ENCODE peak calls at places on chromosomes 2 and 18, in four cellular contexts. Q is stimulated activated CD8-positive, alpha-beta memory T cell treated with anti-CD3 and anti-CD28 coated beads, Interleukin-15, amount 100 ng/mL, for 24 hours; K is HEK293T; I is NCI-H1105. V is an unnamed sample.

GRCh38 chr18:31661965-31662364 is 22.4 kb downstream of the B4GALT6 start:
- DNase-seq in Q (no peak), K (no peak), I (no peak), V (no peak)

GRCh38 chr18:44602845-44603244 is 77.8 kb upstream of the SETBP1 start:
- DNase-seq in Q (no peak), I (no peak), K (no peak), V (no peak)

GRCh38 chr2:102030855-102031527 is 39.2 kb downstream of the IL1R2 start:
- DNase-seq in K (no peak), I (no peak), Q (no peak), V (peak)

GRCh38 chr2:26890341-26891000 is 42.5 kb downstream of the DPYSL5 start:
- DNase-seq in Q (no peak), I (no peak), K (no peak), V (no peak)

GRCh38 chr2:178718283-178718682 is 88.9 kb downstream of the TTN start:
- DNase-seq in Q (no peak), I (no peak), K (no peak), V (no peak)

GRCh38 chr18:59172664-59173249 is 33.1 kb downstream of the SEC11C start:
- DNase-seq in K (no peak), I (no peak), Q (no peak), V (no peak)

GRCh38 chr18:3115430-3116025 is 102.6 kb upstream of the LPIN2 start:
- DNase-seq in Q (no peak), I (no peak), K (no peak), V (no peak)

GRCh38 chr2:35503738-35504160 is 851.8 kb upstream of the CRIM1 start:
- DNase-seq in I (no peak), K (no peak), Q (no peak), V (no peak)

GRCh38 chr2:12254280-12254860 is 462.4 kb upstream of the TRIB2 start:
- DNase-seq in Q (no peak), K (no peak), I (no peak), V (no peak)

GRCh38 chr2:235564884-235565530 is 71.2 kb downstream of the AGAP1 start:
- DNase-seq in I (no peak), Q (no peak), K (no peak), V (no peak)

GRCh38 chr2:85911836-85912692 is 23.3 kb upstream of the ST3GAL5 start:
- DNase-seq in Q (no peak), K (no peak), I (no peak), V (no peak)

GRCh38 chr2:38720613-38721241 is 30.4 kb downstream of the SRSF7 start:
- DNase-seq in Q (no peak), K (no peak), I (no peak), V (no peak)

GRCh38 chr18:66607632-66608031 is 3.7 kb upstream of the CDH19 start:
- DNase-seq in Q (no peak), I (no peak), K (no peak), V (no peak)

GRCh38 chr2:222993920-222994650 is 57.9 kb upstream of the KCNE4 start:
- DNase-seq in I (peak), Q (no peak), K (no peak), V (no peak)

GRCh38 chr2:207767461-207768167 is 2.1 kb downstream of the FZD5 start:
- DNase-seq in Q (no peak), I (peak), K (no peak), V (peak)

GRCh38 chr2:147628971-147629421 is 215.8 kb upstream of the ACVR2A start:
- DNase-seq in K (no peak), I (no peak), Q (no peak), V (no peak)

GRCh38 chr18:71666481-71666880 is 877.7 kb downstream of the CBLN2 start:
- DNase-seq in K (no peak), Q (no peak), I (no peak), V (no peak)